ENCODE peak calls at places on chromosome 3, in eight cellular contexts. One of them, this sample, is unnamed.

GRCh38 chr3:72482589-72483249 is 365.5 kb downstream of the SHQ1 start:
- DNase-seq in tibial artery: peak; percentile 72
- DNase-seq in ascending aorta: peak; percentile 93
- DNase-seq in psoas muscle: peak; percentile 88
- DNase-seq in cardiac fibroblast: peak; percentile 84
- DNase-seq in NB4: peak; percentile 54
- DNase-seq in esophagus squamous epithelium: peak; percentile 18
- DNase-seq in coronary artery: peak; percentile 92
- DNase-seq in this sample: peak; percentile 57

GRCh38 chr3:182983811-182984210 is 3.5 kb upstream of the DCUN1D1 start:
- DNase-seq in tibial artery: no peak
- DNase-seq in ascending aorta: no peak
- DNase-seq in psoas muscle: no peak
- DNase-seq in cardiac fibroblast: peak; percentile 48
- DNase-seq in NB4: peak; percentile 21
- DNase-seq in esophagus squamous epithelium: no peak
- DNase-seq in coronary artery: no peak
- DNase-seq in this sample: peak; percentile 66

GRCh38 chr3:23950303-23950702 is 5.2 kb downstream of the NR1D2 start:
- DNase-seq in tibial artery: no peak
- DNase-seq in ascending aorta: no peak
- DNase-seq in psoas muscle: no peak
- DNase-seq in cardiac fibroblast: no peak
- DNase-seq in NB4: no peak
- DNase-seq in esophagus squamous epithelium: no peak
- DNase-seq in coronary artery: no peak
- DNase-seq in this sample: no peak

GRCh38 chr3:15629860-15630597 is 28.5 kb downstream of the BTD start:
- DNase-seq in tibial artery: peak; percentile 71
- DNase-seq in ascending aorta: peak; percentile 78
- DNase-seq in psoas muscle: no peak
- DNase-seq in cardiac fibroblast: peak; percentile 91
- DNase-seq in NB4: peak; percentile 83
- DNase-seq in esophagus squamous epithelium: no peak
- DNase-seq in coronary artery: no peak
- DNase-seq in this sample: peak; percentile 82

GRCh38 chr3:194130807-194131589 is 5.0 kb upstream of the HES1 start:
- DNase-seq in tibial artery: no peak
- DNase-seq in ascending aorta: no peak
- DNase-seq in psoas muscle: no peak
- DNase-seq in cardiac fibroblast: peak; percentile 43
- DNase-seq in NB4: no peak
- DNase-seq in esophagus squamous epithelium: no peak
- DNase-seq in coronary artery: no peak
- DNase-seq in this sample: no peak

GRCh38 chr3:112134335-112135124 is 1.5 kb upstream of the GCSAM start:
- DNase-seq in tibial artery: no peak
- DNase-seq in ascending aorta: no peak
- DNase-seq in psoas muscle: no peak
- DNase-seq in cardiac fibroblast: peak; percentile 28
- DNase-seq in NB4: no peak
- DNase-seq in esophagus squamous epithelium: no peak
- DNase-seq in coronary artery: no peak
- DNase-seq in this sample: no peak

GRCh38 chr3:29152379-29152778 is 128.5 kb upstream of the RBMS3 start:
- DNase-seq in tibial artery: no peak
- DNase-seq in ascending aorta: no peak
- DNase-seq in psoas muscle: no peak
- DNase-seq in cardiac fibroblast: peak; percentile 21
- DNase-seq in NB4: no peak
- DNase-seq in esophagus squamous epithelium: no peak
- DNase-seq in coronary artery: no peak
- DNase-seq in this sample: no peak

GRCh38 chr3:177190701-177191100 is 6.6 kb downstream of the TBL1XR1 start:
- DNase-seq in tibial artery: no peak
- DNase-seq in ascending aorta: no peak
- DNase-seq in psoas muscle: no peak
- DNase-seq in cardiac fibroblast: peak; percentile 61
- DNase-seq in NB4: no peak
- DNase-seq in esophagus squamous epithelium: no peak
- DNase-seq in coronary artery: no peak
- DNase-seq in this sample: no peak

GRCh38 chr3:114646521-114646920 is 352.7 kb downstream of the TIGIT start:
- DNase-seq in tibial artery: no peak
- DNase-seq in ascending aorta: no peak
- DNase-seq in psoas muscle: no peak
- DNase-seq in cardiac fibroblast: no peak
- DNase-seq in NB4: no peak
- DNase-seq in esophagus squamous epithelium: no peak
- DNase-seq in coronary artery: no peak
- DNase-seq in this sample: no peak

GRCh38 chr3:156691920-156692319 is 17.5 kb downstream of the TIPARP start:
- DNase-seq in tibial artery: no peak
- DNase-seq in ascending aorta: no peak
- DNase-seq in psoas muscle: no peak
- DNase-seq in cardiac fibroblast: peak; percentile 62
- DNase-seq in NB4: no peak
- DNase-seq in esophagus squamous epithelium: no peak
- DNase-seq in coronary artery: no peak
- DNase-seq in this sample: peak; percentile 53

GRCh38 chr3:141644931-141645330 is 93.2 kb upstream of the RNF7 start:
- DNase-seq in tibial artery: peak; percentile 79
- DNase-seq in ascending aorta: peak; percentile 86
- DNase-seq in psoas muscle: peak; percentile 82
- DNase-seq in cardiac fibroblast: peak; percentile 83
- DNase-seq in NB4: peak; percentile 63
- DNase-seq in esophagus squamous epithelium: peak; percentile 28
- DNase-seq in coronary artery: no peak
- DNase-seq in this sample: peak; percentile 75

GRCh38 chr3:112119686-112120484 is 13.2 kb downstream of the GCSAM start:
- DNase-seq in tibial artery: no peak
- DNase-seq in ascending aorta: no peak
- DNase-seq in psoas muscle: no peak
- DNase-seq in cardiac fibroblast: no peak
- DNase-seq in NB4: no peak
- DNase-seq in esophagus squamous epithelium: no peak
- DNase-seq in coronary artery: no peak
- DNase-seq in this sample: no peak

GRCh38 chr3:190338717-190339116 is 16.5 kb upstream of the CLDN1 start:
- DNase-seq in tibial artery: no peak
- DNase-seq in ascending aorta: no peak
- DNase-seq in psoas muscle: no peak
- DNase-seq in cardiac fibroblast: no peak
- DNase-seq in NB4: no peak
- DNase-seq in esophagus squamous epithelium: no peak
- DNase-seq in coronary artery: no peak
- DNase-seq in this sample: peak; percentile 55

GRCh38 chr3:190336516-190337189 is 14.4 kb upstream of the CLDN1 start:
- DNase-seq in tibial artery: no peak
- DNase-seq in ascending aorta: no peak
- DNase-seq in psoas muscle: no peak
- DNase-seq in cardiac fibroblast: peak; percentile 48
- DNase-seq in NB4: no peak
- DNase-seq in esophagus squamous epithelium: no peak
- DNase-seq in coronary artery: no peak
- DNase-seq in this sample: peak; percentile 30

GRCh38 chr3:190340071-190340470 is 17.8 kb upstream of the CLDN1 start:
- DNase-seq in tibial artery: no peak
- DNase-seq in ascending aorta: no peak
- DNase-seq in psoas muscle: no peak
- DNase-seq in cardiac fibroblast: no peak
- DNase-seq in NB4: no peak
- DNase-seq in esophagus squamous epithelium: no peak
- DNase-seq in coronary artery: no peak
- DNase-seq in this sample: no peak

GRCh38 chr3:190333961-190334360 is 11.7 kb upstream of the CLDN1 start:
- DNase-seq in tibial artery: no peak
- DNase-seq in ascending aorta: no peak
- DNase-seq in psoas muscle: no peak
- DNase-seq in cardiac fibroblast: no peak
- DNase-seq in NB4: no peak
- DNase-seq in esophagus squamous epithelium: no peak
- DNase-seq in coronary artery: no peak
- DNase-seq in this sample: no peak

GRCh38 chr3:190339130-190339529 is 16.9 kb upstream of the CLDN1 start:
- DNase-seq in tibial artery: no peak
- DNase-seq in ascending aorta: no peak
- DNase-seq in psoas muscle: no peak
- DNase-seq in cardiac fibroblast: no peak
- DNase-seq in NB4: peak; percentile 14
- DNase-seq in esophagus squamous epithelium: no peak
- DNase-seq in coronary artery: no peak
- DNase-seq in this sample: peak; percentile 72
- TF ChIP-seq CTCF in tibial artery: no peak
- TF ChIP-seq CTCF in ascending aorta: no peak
- TF ChIP-seq CTCF in psoas muscle: no peak
- TF ChIP-seq CTCF in cardiac fibroblast: peak; percentile 30
- TF ChIP-seq CTCF in NB4: no peak
- TF ChIP-seq CTCF in esophagus squamous epithelium: peak; percentile 30
- TF ChIP-seq CTCF in coronary artery: no peak
- TF ChIP-seq CTCF in this sample: peak; percentile 11

GRCh38 chr3:76369170-76369569 is 583.8 kb upstream of the ZNF717 start:
- DNase-seq in tibial artery: no peak
- DNase-seq in ascending aorta: no peak
- DNase-seq in psoas muscle: no peak
- DNase-seq in cardiac fibroblast: no peak
- DNase-seq in NB4: peak; percentile 9
- DNase-seq in esophagus squamous epithelium: no peak
- DNase-seq in coronary artery: no peak
- DNase-seq in this sample: peak; percentile 43
- TF ChIP-seq CTCF in tibial artery: no peak
- TF ChIP-seq CTCF in ascending aorta: no peak
- TF ChIP-seq CTCF in psoas muscle: no peak
- TF ChIP-seq CTCF in cardiac fibroblast: peak; percentile 28
- TF ChIP-seq CTCF in NB4: peak; percentile 20
- TF ChIP-seq CTCF in esophagus squamous epithelium: no peak
- TF ChIP-seq CTCF in coronary artery: no peak
- TF ChIP-seq CTCF in this sample: no peak

GRCh38 chr3:100087203-100087602 is 27.1 kb downstream of the FILIP1L start:
- DNase-seq in tibial artery: no peak
- DNase-seq in ascending aorta: no peak
- DNase-seq in psoas muscle: no peak
- DNase-seq in cardiac fibroblast: peak; percentile 49
- DNase-seq in NB4: peak; percentile 8
- DNase-seq in esophagus squamous epithelium: no peak
- DNase-seq in coronary artery: no peak
- DNase-seq in this sample: peak; percentile 44

GRCh38 chr3:100086401-100086800 is 27.9 kb downstream of the FILIP1L start:
- DNase-seq in tibial artery: no peak
- DNase-seq in ascending aorta: no peak
- DNase-seq in psoas muscle: no peak
- DNase-seq in cardiac fibroblast: no peak
- DNase-seq in NB4: no peak
- DNase-seq in esophagus squamous epithelium: no peak
- DNase-seq in coronary artery: no peak
- DNase-seq in this sample: peak; percentile 50

GRCh38 chr3:100090669-100091005 is 23.7 kb downstream of the FILIP1L start:
- DNase-seq in tibial artery: no peak
- DNase-seq in ascending aorta: no peak
- DNase-seq in psoas muscle: no peak
- DNase-seq in cardiac fibroblast: no peak
- DNase-seq in NB4: no peak
- DNase-seq in esophagus squamous epithelium: no peak
- DNase-seq in coronary artery: no peak
- DNase-seq in this sample: no peak

GRCh38 chr3:100088735-100089368 is 25.4 kb downstream of the FILIP1L start:
- DNase-seq in tibial artery: no peak
- DNase-seq in ascending aorta: no peak
- DNase-seq in psoas muscle: no peak
- DNase-seq in cardiac fibroblast: no peak
- DNase-seq in NB4: no peak
- DNase-seq in esophagus squamous epithelium: no peak
- DNase-seq in coronary artery: no peak
- DNase-seq in this sample: no peak

DNA sequence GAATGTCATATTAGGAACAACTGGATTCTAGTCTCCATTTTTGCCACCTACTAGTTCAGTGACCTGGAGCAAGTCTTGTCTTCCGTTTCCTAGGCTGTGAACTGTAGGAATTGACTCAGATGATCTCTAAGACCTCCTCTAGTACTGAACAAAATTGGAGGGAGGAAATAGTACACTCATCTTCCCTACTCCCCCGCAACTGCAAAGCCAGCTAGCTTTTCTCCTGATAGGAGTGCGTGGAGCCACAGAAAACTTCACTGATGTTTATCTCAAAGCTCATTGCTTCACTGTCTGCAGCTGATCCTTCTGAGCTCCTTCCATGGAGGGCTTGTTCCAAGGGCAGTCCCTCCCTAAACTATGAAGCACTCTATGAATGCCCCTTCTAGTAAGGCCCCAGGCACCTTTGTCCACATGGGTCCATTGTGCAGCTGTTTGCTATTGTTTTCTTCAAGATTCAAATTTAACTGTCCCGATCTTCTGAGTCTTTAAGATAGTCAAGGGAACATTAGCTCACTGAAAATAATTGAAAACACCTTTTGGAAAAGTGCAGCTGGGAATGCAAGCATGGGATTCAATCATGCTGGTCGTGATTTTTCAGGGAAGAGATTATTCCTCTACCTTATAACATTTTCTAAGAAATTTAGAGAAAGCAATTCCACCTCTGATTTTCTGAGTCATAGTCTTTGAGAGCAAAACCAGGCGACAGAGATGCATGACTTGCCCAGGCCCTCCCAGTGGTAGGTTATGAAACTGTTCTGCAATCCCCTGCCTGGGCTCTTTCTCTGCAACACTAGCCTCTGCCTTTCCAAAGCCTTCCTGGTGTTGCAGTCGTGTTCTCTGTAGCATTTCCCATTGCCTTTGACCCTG is 24.3 kb downstream of the FILIP1L start:
- DNase-seq in tibial artery: no peak
- DNase-seq in ascending aorta: no peak
- DNase-seq in psoas muscle: peak; percentile 64
- DNase-seq in cardiac fibroblast: peak; percentile 67
- DNase-seq in NB4: peak; percentile 90
- DNase-seq in esophagus squamous epithelium: no peak
- DNase-seq in coronary artery: no peak
- DNase-seq in this sample: peak; percentile 82
- TF ChIP-seq CTCF in tibial artery: no peak
- TF ChIP-seq CTCF in ascending aorta: peak; percentile 29
- TF ChIP-seq CTCF in psoas muscle: peak; percentile 38
- TF ChIP-seq CTCF in cardiac fibroblast: peak; percentile 82
- TF ChIP-seq CTCF in NB4: peak; percentile 54
- TF ChIP-seq CTCF in esophagus squamous epithelium: peak; percentile 45
- TF ChIP-seq CTCF in coronary artery: no peak
- TF ChIP-seq CTCF in this sample: peak; percentile 69

DNA sequence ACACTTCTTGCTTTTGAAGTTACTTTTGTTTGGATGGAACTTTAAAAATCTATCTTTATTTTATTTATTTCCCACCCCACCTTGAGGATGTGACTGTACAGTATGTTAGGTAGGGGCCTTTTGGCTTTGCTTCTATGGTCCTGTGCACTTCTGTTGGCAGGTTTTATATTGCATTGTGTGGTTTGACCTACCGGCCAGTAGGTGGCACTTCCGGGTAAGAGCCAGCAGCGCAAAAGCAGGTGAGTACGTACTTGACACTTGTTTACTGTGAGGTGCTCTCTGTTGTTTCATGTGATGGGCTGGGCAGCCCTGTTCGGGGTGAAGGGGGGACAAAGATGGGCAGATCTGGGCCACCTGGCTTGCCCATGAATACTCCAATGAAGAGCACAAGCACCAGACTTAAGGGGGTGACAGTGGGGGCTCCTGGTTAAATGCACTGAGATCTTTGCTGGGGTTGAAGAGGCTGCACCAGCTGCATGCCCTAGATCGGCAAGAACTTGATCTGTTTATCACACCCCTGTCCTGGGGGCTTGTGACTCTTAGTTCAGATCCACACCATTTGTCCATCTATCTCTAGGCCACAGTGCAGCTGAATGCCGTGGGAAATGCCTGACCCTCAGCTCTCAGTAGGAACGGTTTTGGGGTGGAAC is 131.6 kb downstream of the NLGN1 start:
- DNase-seq in tibial artery: no peak
- DNase-seq in ascending aorta: no peak
- DNase-seq in psoas muscle: no peak
- DNase-seq in cardiac fibroblast: peak; percentile 6
- DNase-seq in NB4: peak; percentile 48
- DNase-seq in esophagus squamous epithelium: no peak
- DNase-seq in coronary artery: no peak
- DNase-seq in this sample: peak; percentile 6
- TF ChIP-seq CTCF in tibial artery: no peak
- TF ChIP-seq CTCF in ascending aorta: no peak
- TF ChIP-seq CTCF in psoas muscle: no peak
- TF ChIP-seq CTCF in cardiac fibroblast: peak; percentile 48
- TF ChIP-seq CTCF in NB4: peak; percentile 72
- TF ChIP-seq CTCF in esophagus squamous epithelium: peak; percentile 9
- TF ChIP-seq CTCF in coronary artery: no peak
- TF ChIP-seq CTCF in this sample: no peak

This sample was measured in foreskin fibroblast.